ENCODE peak calls at places on chromosomes 16 and 17, in nine cellular contexts. E is myocyte; I is cardiac fibroblast; B is caudate nucleus; T is HTR-8/SVneo; R is pulmonary artery endothelial cell; N is activated T-helper 1 cell treated with Interleukin-2 at 50 U/mL for 16 hours; J is activated CD8-positive, alpha-beta memory T cell treated with anti-CD3 and anti-CD28 coated beads for 4 hours; G is stimulated activated CD4-positive, alpha-beta T cell treated with anti-CD3 and anti-CD28 coated beads, TNF-alpha, amount 100 ng/mL, for 24 hours. F is an unnamed sample.

GRCh38 chr16:53080345-53081031 is 25.7 kb downstream of the CHD9 start:
- DNase-seq in E (peak; percentile 73), I (peak; percentile 92), B (no peak), T (peak; percentile 71), R (no peak), N (no peak), J (no peak), G (no peak), F (no peak)

GRCh38 chr17:78766743-78767294 is 15.3 kb downstream of the CYTH1 start:
- DNase-seq in E (no peak), I (no peak), B (no peak), T (no peak), R (no peak), N (no peak), J (no peak), G (no peak), F (no peak)

GRCh38 chr16:57959121-57959520 is 11.8 kb downstream of the CNGB1 start:
- DNase-seq in E (no peak), I (no peak), B (no peak), T (no peak), R (no peak), N (no peak), J (no peak), G (no peak), F (no peak)

GRCh38 chr17:73630957-73631595 is 13.2 kb downstream of the SDK2 start:
- DNase-seq in E (no peak), I (no peak), B (no peak), T (no peak), R (no peak), N (no peak), J (no peak), G (no peak), F (no peak)

GRCh38 chr16:89334050-89334449 is 116.5 kb downstream of the ZNF778 start:
- DNase-seq in E (no peak), I (no peak), B (no peak), T (no peak), R (no peak), N (no peak), J (no peak), G (no peak), F (no peak)

GRCh38 chr17:65433592-65433991 is 127.9 kb downstream of the AXIN2 start:
- DNase-seq in E (no peak), I (peak; percentile 72), B (no peak), T (no peak), R (no peak), N (no peak), J (no peak), G (no peak), F (no peak)

GRCh38 chr16:28596115-28596630 is 677 bp downstream of the SULT1A2 start:
- DNase-seq in E (no peak), I (peak; percentile 10), B (no peak), T (no peak), R (no peak), N (no peak), J (no peak), G (no peak), F (no peak)

GRCh38 chr17:81510798-81511549 is 1.6 kb downstream of the ACTG1 start:
- DNase-seq in E (peak; percentile 55), I (peak; percentile 49), B (peak; percentile 40), T (no peak), R (no peak), N (no peak), J (no peak), G (no peak), F (no peak)

GRCh38 chr16:81492307-81492706 is 47.7 kb downstream of the CMIP start:
- DNase-seq in E (no peak), I (no peak), B (no peak), T (no peak), R (no peak), N (no peak), J (no peak), G (no peak), F (no peak)

GRCh38 chr16:85398050-85398451 is 215.1 kb upstream of the GSE1 start:
- DNase-seq in E (no peak), I (no peak), B (no peak), T (no peak), R (no peak), N (no peak), J (no peak), G (no peak), F (no peak)

GRCh38 chr17:78831688-78832540 is 8.7 kb downstream of the USP36 start:
- DNase-seq in E (no peak), I (no peak), B (no peak), T (no peak), R (no peak), N (no peak), J (no peak), G (no peak), F (no peak)

GRCh38 chr16:48636521-48636920 is 26.5 kb upstream of the N4BP1 start:
- DNase-seq in E (no peak), I (no peak), B (no peak), T (no peak), R (no peak), N (no peak), J (no peak), G (no peak), F (no peak)

GRCh38 chr17:62824290-62825135 is 16.4 kb upstream of the MARCHF10 start:
- DNase-seq in E (peak; percentile 71), I (peak; percentile 80), B (no peak), T (peak; percentile 94), R (no peak), N (no peak), J (no peak), G (no peak), F (no peak)

GRCh38 chr16:69618307-69618706 is 52.5 kb downstream of the NFAT5 start:
- DNase-seq in E (peak; percentile 32), I (peak; percentile 35), B (no peak), T (no peak), R (no peak), N (no peak), J (no peak), G (no peak), F (no peak)

GRCh38 chr17:27951872-27952271 is 58.7 kb upstream of the LYRM9 start:
- DNase-seq in E (no peak), I (no peak), B (no peak), T (no peak), R (no peak), N (no peak), J (no peak), G (no peak), F (no peak)

GRCh38 chr16:6725634-6726331 is 606.9 kb upstream of the RBFOX1 start:
- DNase-seq in E (no peak), I (no peak), B (no peak), T (no peak), R (no peak), N (no peak), J (no peak), G (no peak), F (no peak)

GRCh38 chr16:1745900-1746692 is 25.2 kb downstream of the NME3 start:
- DNase-seq in E (peak; percentile 97), I (peak; percentile 65), B (no peak), T (peak; percentile 95), R (no peak), N (no peak), J (no peak), G (no peak), F (no peak)

GRCh38 chr16:49987381-49987780 is 37.6 kb upstream of the CNEP1R1 start:
- DNase-seq in E (no peak), I (no peak), B (no peak), T (no peak), R (no peak), N (no peak), J (no peak), G (no peak), F (no peak)

GRCh38 chr16:67104061-67104460 is 5.7 kb upstream of the PHAF1 start:
- DNase-seq in E (peak; percentile 55), I (peak; percentile 49), B (no peak), T (peak; percentile 54), R (no peak), N (no peak), J (no peak), G (no peak), F (no peak)

GRCh38 chr17:19238167-19238505 is 970 bp downstream of the EPN2 start:
- DNase-seq in E (no peak), I (no peak), B (peak; percentile 58), T (peak; percentile 45), R (no peak), N (no peak), J (no peak), G (peak; percentile 1), F (no peak)

GRCh38 chr17:73901661-73902415 is 257.6 kb upstream of the SDK2 start:
- DNase-seq in E (no peak), I (no peak), B (no peak), T (no peak), R (no peak), N (peak; percentile 8), J (peak; percentile 4), G (no peak), F (no peak)

GRCh38 chr17:4329838-4330237 is 36.6 kb downstream of the UBE2G1 start:
- DNase-seq in E (peak; percentile 63), I (peak; percentile 78), B (no peak), T (peak; percentile 90), R (no peak), N (no peak), J (no peak), G (no peak), F (no peak)

GRCh38 chr17:44236444-44236991 is 17.0 kb upstream of the UBTF start:
- DNase-seq in E (no peak), I (no peak), B (no peak), T (no peak), R (no peak), N (no peak), J (no peak), G (no peak), F (no peak)

GRCh38 chr16:30551781-30552180 is 6.4 kb downstream of the ZNF764 start:
- DNase-seq in E (no peak), I (no peak), B (no peak), T (no peak), R (no peak), N (peak; percentile 52), J (no peak), G (no peak), F (peak; percentile 72)

GRCh38 chr17:61385091-61385868 is 14.4 kb upstream of the TBX2 start:
- DNase-seq in E (no peak), I (no peak), B (no peak), T (no peak), R (no peak), N (no peak), J (no peak), G (no peak), F (no peak)

GRCh38 chr17:52158450-52159042 is at the start of gene CA10:
- DNase-seq in E (no peak), I (no peak), B (no peak), T (no peak), R (no peak), N (no peak), J (no peak), G (no peak), F (no peak)

GRCh38 chr17:49891694-49892389 is 44.0 kb upstream of the TAC4 start:
- DNase-seq in E (no peak), I (no peak), B (no peak), T (no peak), R (no peak), N (no peak), J (no peak), G (no peak), F (no peak)

GRCh38 chr16:81239722-81240121 is 1.2 kb downstream of the BCO1 start:
- DNase-seq in E (no peak), I (no peak), B (no peak), T (no peak), R (no peak), N (no peak), J (no peak), G (no peak), F (no peak)

F was measured in T-helper 22 cell.